ENCODE peak calls at places on chromosome 14, in ten cellular contexts. Z is sciatic nerve, X is heart left ventricle, F is mammary epithelial cell, G is hypothalamus, V is activated T-cell treated with anti-CD3 and anti-CD28 coated beads for 1 hour, U is adrenal gland, K is islet precursor cell, N is left ventricle myocardium inferior, S is Panc1. P is an unnamed sample.

GRCh38 chr14:44777567-44777966 is 184.2 kb downstream of the KLHL28 start:
- DNase-seq in N (no peak), X (no peak), U (no peak), V (no peak), K (no peak), Z (no peak), G (no peak), F (no peak), S (no peak), P (no peak)

GRCh38 chr14:96634481-96634880 is 132.3 kb downstream of the PAPOLA start:
- DNase-seq in N (no peak), S (no peak), F (no peak), G (no peak), K (no peak), V (no peak), U (no peak), X (no peak), Z (no peak), P (no peak)

GRCh38 chr14:79016828-79017505 is 846.8 kb downstream of the NRXN3 start:
- DNase-seq in S (no peak), Z (no peak), X (no peak), F (peak), G (no peak), K (peak), U (no peak), N (no peak), V (no peak), P (peak)

GRCh38 chr14:61547186-61548121 is 147.9 kb upstream of the HIF1A start:
- DNase-seq in F (peak), Z (no peak), S (no peak), G (no peak), V (no peak), K (peak), U (peak), N (no peak), X (no peak), P (peak)

GRCh38 chr14:34247605-34248004 is 214.4 kb downstream of the SPTSSA start:
- DNase-seq in S (no peak), V (no peak), K (no peak), Z (no peak), F (no peak), X (no peak), G (no peak), U (no peak), N (no peak), P (no peak)

GRCh38 chr14:36217027-36217426 is 40.5 kb upstream of the PTCSC3 start:
- DNase-seq in N (no peak), Z (no peak), U (no peak), S (no peak), X (no peak), K (no peak), G (no peak), F (no peak), V (no peak), P (no peak)

GRCh38 chr14:29821665-29822429 is 105.8 kb downstream of the PRKD1 start:
- DNase-seq in G (no peak), V (no peak), U (no peak), K (no peak), F (no peak), X (no peak), S (no peak), N (no peak), Z (no peak), P (peak)

GRCh38 chr14:96681826-96682225 is 115.4 kb upstream of the VRK1 start:
- DNase-seq in F (peak), V (no peak), N (no peak), U (no peak), K (no peak), G (no peak), X (no peak), S (no peak), Z (no peak), P (peak)

GRCh38 chr14:55579724-55580400 is at the start of gene KTN1:
- DNase-seq in U (peak), N (peak), F (peak), V (peak), Z (peak), S (no peak), G (no peak), K (peak), X (peak), P (peak)

GRCh38 chr14:69695664-69696527 is 71.0 kb upstream of the SRSF5 start:
- DNase-seq in N (no peak), X (no peak), F (peak), V (no peak), K (peak), S (no peak), U (no peak), Z (no peak), G (no peak), P (no peak)

GRCh38 chr14:24710403-24711063 is 76.5 kb upstream of the GZMB start:
- DNase-seq in X (peak), V (peak), N (peak), K (peak), G (no peak), S (no peak), U (peak), F (peak), Z (peak), P (peak)

GRCh38 chr14:83006071-83006670 is 1472.5 kb upstream of the SEL1L start:
- DNase-seq in N (no peak), F (no peak), Z (no peak), U (no peak), K (no peak), G (no peak), V (no peak), S (no peak), X (no peak), P (no peak)

GRCh38 chr14:74875941-74876913 is at the start of gene PROX2:
- DNase-seq in U (no peak), Z (no peak), V (peak), N (no peak), K (no peak), F (no peak), S (no peak), G (no peak), X (no peak), P (peak)

GRCh38 chr14:34983148-34983760 is 462 bp downstream of the SRP54 start:
- DNase-seq in K (no peak), S (no peak), G (no peak), Z (no peak), U (no peak), X (no peak), N (no peak), V (no peak), F (no peak), P (no peak)

GRCh38 chr14:103514596-103515421 is 7.8 kb downstream of the CKB start:
- DNase-seq in X (no peak), V (no peak), F (no peak), K (no peak), N (peak), U (no peak), Z (no peak), S (no peak), G (no peak), P (no peak)

GRCh38 chr14:101588990-101589389 is 27.7 kb downstream of the DIO3 start:
- DNase-seq in Z (no peak), X (no peak), F (no peak), S (no peak), G (no peak), V (no peak), U (peak), K (peak), N (no peak), P (no peak)

GRCh38 chr14:85599939-85600338 is 70.0 kb downstream of the FLRT2 start:
- DNase-seq in S (no peak), V (no peak), F (no peak), U (no peak), X (no peak), Z (no peak), G (no peak), N (no peak), K (no peak), P (peak)

GRCh38 chr14:70416322-70416716 is 571 bp downstream of the SYNJ2BP start:
- DNase-seq in N (no peak), G (no peak), F (no peak), U (no peak), K (no peak), S (no peak), Z (no peak), V (no peak), X (no peak), P (peak)

GRCh38 chr14:92844220-92844619 is 50.1 kb downstream of the GOLGA5 start:
- DNase-seq in G (no peak), X (no peak), U (no peak), N (no peak), Z (no peak), K (no peak), F (no peak), S (no peak), V (no peak), P (peak)

GRCh38 chr14:22159049-22159448 is 430.0 kb downstream of the DAD1 start:
- DNase-seq in G (no peak), K (no peak), V (no peak), S (no peak), X (no peak), N (no peak), U (no peak), Z (no peak), F (peak), P (no peak)

GRCh38 chr14:98234208-98234607 is 1037.8 kb downstream of the BCL11B start:
- DNase-seq in U (no peak), Z (no peak), N (no peak), F (peak), K (no peak), S (no peak), G (no peak), X (no peak), V (no peak), P (no peak)

GRCh38 chr14:50792058-50792477 is 38.9 kb downstream of the NIN start:
- DNase-seq in X (no peak), V (no peak), F (no peak), S (no peak), K (no peak), G (no peak), Z (no peak), U (no peak), N (no peak), P (no peak)

GRCh38 chr14:72621387-72622065 is 272.4 kb downstream of the DPF3 start:
- DNase-seq in X (no peak), U (no peak), G (no peak), K (peak), Z (no peak), V (no peak), F (no peak), S (no peak), N (no peak), P (no peak)

GRCh38 chr14:69107407-69108003 is 45.4 kb downstream of the DCAF5 start:
- DNase-seq in K (peak), G (no peak), X (peak), U (peak), S (peak), V (no peak), Z (no peak), F (peak), N (no peak), P (peak)

GRCh38 chr14:66944872-66945271 is 244.4 kb upstream of the GARIN2 start:
- DNase-seq in U (no peak), V (no peak), Z (no peak), F (peak), N (no peak), X (no peak), S (no peak), G (no peak), K (no peak), P (peak)

GRCh38 chr14:85607571-85608219 is 77.8 kb downstream of the FLRT2 start:
- DNase-seq in U (no peak), F (peak), S (peak), V (no peak), X (no peak), G (no peak), Z (no peak), K (no peak), N (no peak), P (peak)

GRCh38 chr14:102545461-102546265 is 36.1 kb upstream of the ANKRD9 start:
- DNase-seq in Z (no peak), K (peak), S (no peak), X (no peak), G (no peak), U (no peak), F (no peak), N (no peak), V (no peak), P (peak)

P was measured in fibroblast of mammary gland.